ENCODE peak calls at places on chromosomes 4 and X, in ten cellular contexts. Y is endothelial cell, T is A172, X is GM12865, P is stromal cell of bone marrow, D is GM18507, W is COR-L47, H is NCI-H526 treated with DMSO at 0.1 percent for 48 hours, B is activated gamma-delta T cell treated with Interleukin-2 at 50 U/mL for 16 hours, O is aorta. R is an unnamed sample.

GRCh38 chr4:87465739-87466366 is 43.5 kb downstream of the NUDT9 start:
- DNase-seq in O (no peak), T (peak; percentile 20), W (peak; percentile 37), B (no peak), X (peak; percentile 57), D (peak; percentile 5), Y (peak; percentile 7), P (peak; percentile 30), H (no peak), R (peak; percentile 9)

GRCh38 chr4:48939785-48940184 is 33.2 kb upstream of the OCIAD2 start:
- DNase-seq in D (no peak), P (peak; percentile 38), O (no peak), Y (no peak), B (no peak), X (no peak), W (no peak), T (peak; percentile 90), H (no peak), R (no peak)

GRCh38 chr4:113973349-113973748 is 6.1 kb downstream of the ARSJ start:
- DNase-seq in O (no peak), B (no peak), W (no peak), H (no peak), X (no peak), P (no peak), D (no peak), T (no peak), Y (no peak), R (no peak)

GRCh38 chr4:41209187-41209586 is 5.2 kb downstream of the APBB2 start:
- DNase-seq in T (peak; percentile 29), H (no peak), Y (no peak), O (peak; percentile 53), B (no peak), P (no peak), X (no peak), W (no peak), D (no peak), R (no peak)

GRCh38 chrX:154317391-154318000 is 21.9 kb downstream of the TKTL1 start:
- DNase-seq in H (no peak), D (no peak), P (no peak), T (peak; percentile 10), W (no peak), Y (peak; percentile 38), B (no peak), O (no peak), X (no peak), R (no peak)

GRCh38 chrX:136307471-136307870 is 6.7 kb downstream of the ADGRG4 start:
- DNase-seq in D (no peak), H (peak; percentile 6), B (no peak), X (no peak), O (no peak), W (no peak), P (no peak), Y (no peak), T (no peak), R (no peak)

GRCh38 chrX:124274438-124275166 is 57.9 kb upstream of the TEX13D start:
- DNase-seq in T (no peak), X (no peak), B (no peak), D (no peak), Y (no peak), H (no peak), O (no peak), W (no peak), P (no peak), R (no peak)

GRCh38 chrX:93673869-93674271 is at the start of gene FAM133A:
- DNase-seq in B (no peak), T (no peak), W (no peak), H (no peak), Y (no peak), X (no peak), O (no peak), D (no peak), P (peak; percentile 34), R (no peak)

GRCh38 chr4:110620352-110621327 is 2.2 kb downstream of the PITX2 start:
- DNase-seq in H (no peak), X (peak; percentile 21), O (no peak), P (no peak), Y (peak; percentile 77), B (no peak), D (no peak), W (no peak), T (no peak), R (peak; percentile 87)

GRCh38 chrX:136376713-136377112 is 76.0 kb downstream of the ADGRG4 start:
- DNase-seq in B (no peak), X (no peak), D (no peak), O (no peak), Y (no peak), P (no peak), H (no peak), T (no peak), W (no peak), R (no peak)

R was measured in SJCRH30.